ENCODE peak calls at places on chromosomes 12 and 14, in seven cellular contexts. One of them, this sample, is unnamed.

GRCh38 chr14:75568791-75569190 is 9.6 kb upstream of the FLVCR2 start:
- DNase-seq in IMR-90: no peak
- DNase-seq in endothelial cell: no peak
- DNase-seq in HT-29: no peak
- DNase-seq in stimulated activated naive B cell treated with anti-CD40 and anti-IgM and Interleukin-4, amounts not matched to agents 10 μg/mL and 1 μg/mL and 100 μg/mL, for 72 hours: no peak
- DNase-seq in activated naive CD4-positive, alpha-beta T cell: no peak
- DNase-seq in stimulated activated CD4-positive, alpha-beta T cell treated with anti-CD3 and anti-CD28 coated beads, Interleukin-15, amount 100 ng/mL, for 1 hour: peak; percentile 33
- DNase-seq in this sample: no peak

GRCh38 chr12:44507471-44507870 is 368.6 kb downstream of the NELL2 start:
- DNase-seq in IMR-90: no peak
- DNase-seq in endothelial cell: no peak
- DNase-seq in HT-29: no peak
- DNase-seq in stimulated activated naive B cell treated with anti-CD40 and anti-IgM and Interleukin-4, amounts not matched to agents 10 μg/mL and 1 μg/mL and 100 μg/mL, for 72 hours: no peak
- DNase-seq in activated naive CD4-positive, alpha-beta T cell: no peak
- DNase-seq in stimulated activated CD4-positive, alpha-beta T cell treated with anti-CD3 and anti-CD28 coated beads, Interleukin-15, amount 100 ng/mL, for 1 hour: no peak
- DNase-seq in this sample: no peak

GRCh38 chr14:68556253-68556652 is 236.6 kb downstream of the ZFP36L1 start:
- DNase-seq in IMR-90: no peak
- DNase-seq in endothelial cell: no peak
- DNase-seq in HT-29: no peak
- DNase-seq in stimulated activated naive B cell treated with anti-CD40 and anti-IgM and Interleukin-4, amounts not matched to agents 10 μg/mL and 1 μg/mL and 100 μg/mL, for 72 hours: no peak
- DNase-seq in activated naive CD4-positive, alpha-beta T cell: no peak
- DNase-seq in stimulated activated CD4-positive, alpha-beta T cell treated with anti-CD3 and anti-CD28 coated beads, Interleukin-15, amount 100 ng/mL, for 1 hour: no peak
- DNase-seq in this sample: no peak

GRCh38 chr14:104926619-104927431 is 2.1 kb downstream of the PLD4 start:
- DNase-seq in IMR-90: no peak
- DNase-seq in endothelial cell: no peak
- DNase-seq in HT-29: no peak
- DNase-seq in stimulated activated naive B cell treated with anti-CD40 and anti-IgM and Interleukin-4, amounts not matched to agents 10 μg/mL and 1 μg/mL and 100 μg/mL, for 72 hours: peak; percentile 77
- DNase-seq in activated naive CD4-positive, alpha-beta T cell: no peak
- DNase-seq in stimulated activated CD4-positive, alpha-beta T cell treated with anti-CD3 and anti-CD28 coated beads, Interleukin-15, amount 100 ng/mL, for 1 hour: no peak
- DNase-seq in this sample: no peak

GRCh38 chr12:131025939-131026702 is 72.4 kb downstream of the ADGRD1 start:
- DNase-seq in IMR-90: no peak
- DNase-seq in endothelial cell: no peak
- DNase-seq in HT-29: no peak
- DNase-seq in stimulated activated naive B cell treated with anti-CD40 and anti-IgM and Interleukin-4, amounts not matched to agents 10 μg/mL and 1 μg/mL and 100 μg/mL, for 72 hours: no peak
- DNase-seq in activated naive CD4-positive, alpha-beta T cell: no peak
- DNase-seq in stimulated activated CD4-positive, alpha-beta T cell treated with anti-CD3 and anti-CD28 coated beads, Interleukin-15, amount 100 ng/mL, for 1 hour: no peak
- DNase-seq in this sample: no peak

GRCh38 chr14:65279958-65280357 is 132.6 kb upstream of the FUT8 start:
- DNase-seq in IMR-90: no peak
- DNase-seq in endothelial cell: no peak
- DNase-seq in HT-29: no peak
- DNase-seq in stimulated activated naive B cell treated with anti-CD40 and anti-IgM and Interleukin-4, amounts not matched to agents 10 μg/mL and 1 μg/mL and 100 μg/mL, for 72 hours: no peak
- DNase-seq in activated naive CD4-positive, alpha-beta T cell: no peak
- DNase-seq in stimulated activated CD4-positive, alpha-beta T cell treated with anti-CD3 and anti-CD28 coated beads, Interleukin-15, amount 100 ng/mL, for 1 hour: no peak
- DNase-seq in this sample: no peak

GRCh38 chr14:54737132-54737711 is 165.4 kb downstream of the GCH1 start:
- DNase-seq in IMR-90: peak; percentile 82
- DNase-seq in endothelial cell: no peak
- DNase-seq in HT-29: peak; percentile 1
- DNase-seq in stimulated activated naive B cell treated with anti-CD40 and anti-IgM and Interleukin-4, amounts not matched to agents 10 μg/mL and 1 μg/mL and 100 μg/mL, for 72 hours: no peak
- DNase-seq in activated naive CD4-positive, alpha-beta T cell: no peak
- DNase-seq in stimulated activated CD4-positive, alpha-beta T cell treated with anti-CD3 and anti-CD28 coated beads, Interleukin-15, amount 100 ng/mL, for 1 hour: no peak
- DNase-seq in this sample: peak; percentile 56

GRCh38 chr14:101400815-101401214 is 160.5 kb upstream of the DIO3 start:
- DNase-seq in IMR-90: peak; percentile 30
- DNase-seq in endothelial cell: no peak
- DNase-seq in HT-29: no peak
- DNase-seq in stimulated activated naive B cell treated with anti-CD40 and anti-IgM and Interleukin-4, amounts not matched to agents 10 μg/mL and 1 μg/mL and 100 μg/mL, for 72 hours: no peak
- DNase-seq in activated naive CD4-positive, alpha-beta T cell: no peak
- DNase-seq in stimulated activated CD4-positive, alpha-beta T cell treated with anti-CD3 and anti-CD28 coated beads, Interleukin-15, amount 100 ng/mL, for 1 hour: no peak
- DNase-seq in this sample: no peak

GRCh38 chr12:105352940-105353635 is 22.6 kb downstream of the C12orf75 start:
- DNase-seq in IMR-90: no peak
- DNase-seq in endothelial cell: no peak
- DNase-seq in HT-29: peak; percentile 16
- DNase-seq in stimulated activated naive B cell treated with anti-CD40 and anti-IgM and Interleukin-4, amounts not matched to agents 10 μg/mL and 1 μg/mL and 100 μg/mL, for 72 hours: no peak
- DNase-seq in activated naive CD4-positive, alpha-beta T cell: no peak
- DNase-seq in stimulated activated CD4-positive, alpha-beta T cell treated with anti-CD3 and anti-CD28 coated beads, Interleukin-15, amount 100 ng/mL, for 1 hour: no peak
- DNase-seq in this sample: peak; percentile 19

GRCh38 chr14:68705741-68706283 is 87.1 kb downstream of the ZFP36L1 start:
- DNase-seq in IMR-90: no peak
- DNase-seq in endothelial cell: no peak
- DNase-seq in HT-29: peak; percentile 80
- DNase-seq in stimulated activated naive B cell treated with anti-CD40 and anti-IgM and Interleukin-4, amounts not matched to agents 10 μg/mL and 1 μg/mL and 100 μg/mL, for 72 hours: no peak
- DNase-seq in activated naive CD4-positive, alpha-beta T cell: no peak
- DNase-seq in stimulated activated CD4-positive, alpha-beta T cell treated with anti-CD3 and anti-CD28 coated beads, Interleukin-15, amount 100 ng/mL, for 1 hour: no peak
- DNase-seq in this sample: no peak

GRCh38 chr14:94397899-94398479 is 9.6 kb upstream of the SERPINA1 start:
- DNase-seq in IMR-90: no peak
- DNase-seq in endothelial cell: no peak
- DNase-seq in HT-29: peak; percentile 37
- DNase-seq in stimulated activated naive B cell treated with anti-CD40 and anti-IgM and Interleukin-4, amounts not matched to agents 10 μg/mL and 1 μg/mL and 100 μg/mL, for 72 hours: no peak
- DNase-seq in activated naive CD4-positive, alpha-beta T cell: no peak
- DNase-seq in stimulated activated CD4-positive, alpha-beta T cell treated with anti-CD3 and anti-CD28 coated beads, Interleukin-15, amount 100 ng/mL, for 1 hour: no peak
- DNase-seq in this sample: no peak

GRCh38 chr14:75831971-75832370 is 149.8 kb downstream of the TGFB3 start:
- DNase-seq in IMR-90: peak; percentile 59
- DNase-seq in endothelial cell: no peak
- DNase-seq in HT-29: peak; percentile 56
- DNase-seq in stimulated activated naive B cell treated with anti-CD40 and anti-IgM and Interleukin-4, amounts not matched to agents 10 μg/mL and 1 μg/mL and 100 μg/mL, for 72 hours: no peak
- DNase-seq in activated naive CD4-positive, alpha-beta T cell: no peak
- DNase-seq in stimulated activated CD4-positive, alpha-beta T cell treated with anti-CD3 and anti-CD28 coated beads, Interleukin-15, amount 100 ng/mL, for 1 hour: no peak
- DNase-seq in this sample: peak; percentile 84

GRCh38 chr12:93204896-93205295 is 172.8 kb upstream of the NUDT4 start:
- DNase-seq in IMR-90: no peak
- DNase-seq in endothelial cell: no peak
- DNase-seq in HT-29: no peak
- DNase-seq in stimulated activated naive B cell treated with anti-CD40 and anti-IgM and Interleukin-4, amounts not matched to agents 10 μg/mL and 1 μg/mL and 100 μg/mL, for 72 hours: no peak
- DNase-seq in activated naive CD4-positive, alpha-beta T cell: no peak
- DNase-seq in stimulated activated CD4-positive, alpha-beta T cell treated with anti-CD3 and anti-CD28 coated beads, Interleukin-15, amount 100 ng/mL, for 1 hour: no peak
- DNase-seq in this sample: no peak

GRCh38 chr12:39905152-39905551 is 200.7 kb downstream of the SLC2A13 start:
- DNase-seq in IMR-90: peak; percentile 22
- DNase-seq in endothelial cell: no peak
- DNase-seq in HT-29: no peak
- DNase-seq in stimulated activated naive B cell treated with anti-CD40 and anti-IgM and Interleukin-4, amounts not matched to agents 10 μg/mL and 1 μg/mL and 100 μg/mL, for 72 hours: no peak
- DNase-seq in activated naive CD4-positive, alpha-beta T cell: no peak
- DNase-seq in stimulated activated CD4-positive, alpha-beta T cell treated with anti-CD3 and anti-CD28 coated beads, Interleukin-15, amount 100 ng/mL, for 1 hour: no peak
- DNase-seq in this sample: peak; percentile 9

GRCh38 chr12:103800252-103800771 is 40.7 kb downstream of the NT5DC3 start:
- DNase-seq in IMR-90: peak; percentile 73
- DNase-seq in endothelial cell: no peak
- DNase-seq in HT-29: peak; percentile 63
- DNase-seq in stimulated activated naive B cell treated with anti-CD40 and anti-IgM and Interleukin-4, amounts not matched to agents 10 μg/mL and 1 μg/mL and 100 μg/mL, for 72 hours: no peak
- DNase-seq in activated naive CD4-positive, alpha-beta T cell: no peak
- DNase-seq in stimulated activated CD4-positive, alpha-beta T cell treated with anti-CD3 and anti-CD28 coated beads, Interleukin-15, amount 100 ng/mL, for 1 hour: no peak
- DNase-seq in this sample: peak; percentile 88

GRCh38 chr12:28622416-28622815 is 432.2 kb downstream of the CCDC91 start:
- DNase-seq in IMR-90: peak; percentile 80
- DNase-seq in endothelial cell: no peak
- DNase-seq in HT-29: no peak
- DNase-seq in stimulated activated naive B cell treated with anti-CD40 and anti-IgM and Interleukin-4, amounts not matched to agents 10 μg/mL and 1 μg/mL and 100 μg/mL, for 72 hours: no peak
- DNase-seq in activated naive CD4-positive, alpha-beta T cell: no peak
- DNase-seq in stimulated activated CD4-positive, alpha-beta T cell treated with anti-CD3 and anti-CD28 coated beads, Interleukin-15, amount 100 ng/mL, for 1 hour: no peak
- DNase-seq in this sample: peak; percentile 4

GRCh38 chr12:92562063-92562734 is 140.6 kb upstream of the PLEKHG7 start:
- DNase-seq in IMR-90: no peak
- DNase-seq in endothelial cell: no peak
- DNase-seq in HT-29: no peak
- DNase-seq in stimulated activated naive B cell treated with anti-CD40 and anti-IgM and Interleukin-4, amounts not matched to agents 10 μg/mL and 1 μg/mL and 100 μg/mL, for 72 hours: no peak
- DNase-seq in activated naive CD4-positive, alpha-beta T cell: no peak
- DNase-seq in stimulated activated CD4-positive, alpha-beta T cell treated with anti-CD3 and anti-CD28 coated beads, Interleukin-15, amount 100 ng/mL, for 1 hour: no peak
- DNase-seq in this sample: no peak

GRCh38 chr14:89254201-89254919 is 162.7 kb downstream of the FOXN3 start:
- DNase-seq in IMR-90: no peak
- DNase-seq in endothelial cell: no peak
- DNase-seq in HT-29: no peak
- DNase-seq in stimulated activated naive B cell treated with anti-CD40 and anti-IgM and Interleukin-4, amounts not matched to agents 10 μg/mL and 1 μg/mL and 100 μg/mL, for 72 hours: no peak
- DNase-seq in activated naive CD4-positive, alpha-beta T cell: no peak
- DNase-seq in stimulated activated CD4-positive, alpha-beta T cell treated with anti-CD3 and anti-CD28 coated beads, Interleukin-15, amount 100 ng/mL, for 1 hour: no peak
- DNase-seq in this sample: no peak

GRCh38 chr14:99131632-99132271 is 140.2 kb downstream of the BCL11B start:
- DNase-seq in IMR-90: no peak
- DNase-seq in endothelial cell: peak; percentile 1
- DNase-seq in HT-29: no peak
- DNase-seq in stimulated activated naive B cell treated with anti-CD40 and anti-IgM and Interleukin-4, amounts not matched to agents 10 μg/mL and 1 μg/mL and 100 μg/mL, for 72 hours: no peak
- DNase-seq in activated naive CD4-positive, alpha-beta T cell: no peak
- DNase-seq in stimulated activated CD4-positive, alpha-beta T cell treated with anti-CD3 and anti-CD28 coated beads, Interleukin-15, amount 100 ng/mL, for 1 hour: no peak
- DNase-seq in this sample: no peak

GRCh38 chr12:53474077-53474476 is 22.2 kb downstream of the PCBP2 start:
- DNase-seq in IMR-90: no peak
- DNase-seq in endothelial cell: no peak
- DNase-seq in HT-29: no peak
- DNase-seq in stimulated activated naive B cell treated with anti-CD40 and anti-IgM and Interleukin-4, amounts not matched to agents 10 μg/mL and 1 μg/mL and 100 μg/mL, for 72 hours: no peak
- DNase-seq in activated naive CD4-positive, alpha-beta T cell: no peak
- DNase-seq in stimulated activated CD4-positive, alpha-beta T cell treated with anti-CD3 and anti-CD28 coated beads, Interleukin-15, amount 100 ng/mL, for 1 hour: no peak
- DNase-seq in this sample: no peak